ENCODE peak calls at places on chromosomes 7 and 10, in six cellular contexts. M, S, H, K, T and P are unnamed samples. For H3K9me3 and H3K4me1, the result is how much of the 10 kb centered on the place peaks cover.

GRCh38 chr7:66502230-66503035 is 126.2 kb upstream of the KCTD7 start:
- DNase-seq in M (no peak), S (no peak), H (no peak), K (peak), T (no peak), P (no peak)

GRCh38 chr7:1301054-1301811 is 68.6 kb downstream of the UNCX start:
- DNase-seq in M (peak), S (no peak), H (no peak), K (no peak), T (no peak), P (no peak)

GRCh38 chr7:110676785-110677184 is 414.1 kb upstream of the LRRN3 start:
- DNase-seq in M (no peak), S (peak), H (no peak), K (no peak), T (no peak), P (no peak)

GRCh38 chr7:137393570-137393969 is 50.0 kb upstream of the PTN start:
- DNase-seq in M (no peak), S (no peak), H (no peak), K (no peak), T (no peak), P (no peak)

GRCh38 chr7:45919947-45920542 is 1.0 kb downstream of the IGFBP3 start:
- DNase-seq in M (no peak), S (no peak), H (no peak), K (no peak), T (no peak), P (no peak)

GRCh38 chr10:119030421-119031250 is 1.1 kb downstream of the NANOS1 start:
- DNase-seq in M (no peak), S (peak), H (no peak), K (no peak), T (peak), P (peak)

GRCh38 chr10:16950686-16951681 is 133.8 kb upstream of the RSU1 start:
- DNase-seq in M (no peak), S (peak), H (no peak), K (no peak), T (peak), P (peak)

GRCh38 chr10:123212640-123213039 is 58.4 kb downstream of the BUB3 start:
- DNase-seq in M (no peak), S (no peak), H (no peak), K (no peak), T (no peak), P (no peak)

GRCh38 chr10:78865518-78865835 is 203.3 kb upstream of the ZMIZ1 start:
- DNase-seq in M (peak), S (no peak), H (no peak), K (no peak), T (no peak), P (no peak)

GRCh38 chr7:124462249-124462648 is 303.3 kb downstream of the GPR37 start:
- DNase-seq in M (no peak), S (no peak), H (no peak), K (no peak), T (no peak), P (no peak)

GRCh38 chr10:103847909-103848468 is 7.4 kb downstream of the SH3PXD2A start:
- DNase-seq in M (no peak), S (no peak), H (no peak), K (no peak), T (peak), P (no peak)

GRCh38 chr10:4069491-4069890 is 284.5 kb upstream of the KLF6 start:
- DNase-seq in M (no peak), S (peak), H (no peak), K (no peak), T (no peak), P (no peak)

GRCh38 chr7:111137296-111138195 is 46.6 kb downstream of the LRRN3 start:
- DNase-seq in M (peak), S (peak), H (no peak), K (no peak), T (no peak), P (no peak)

GRCh38 chr10:74177140-74177677 is 26.2 kb downstream of the ADK start:
- DNase-seq in M (peak), S (peak), H (peak), K (peak), T (no peak), P (peak)

GRCh38 chr7:44801890-44802289 is 5.4 kb downstream of the PPIA start:
- DNase-seq in M (no peak), S (peak), H (no peak), K (no peak), T (no peak), P (peak)

GRCh38 chr10:127384532-127384931 is 164.6 kb upstream of the NPS start:
- DNase-seq in M (no peak), S (no peak), H (no peak), K (no peak), T (no peak), P (no peak)

GRCh38 chr10:77820349-77820748 is 106.2 kb downstream of the DLG5 start:
- DNase-seq in M (no peak), S (no peak), H (no peak), K (no peak), T (no peak), P (no peak)

GRCh38 chr10:133264455-133264854 is 12.2 kb downstream of the ADAM8 start:
- DNase-seq in M (no peak), S (no peak), H (no peak), K (no peak), T (no peak), P (no peak)

GRCh38 chr7:44062180-44062902 is 3.0 kb downstream of the PGAM2 start:
- DNase-seq in M (no peak), S (no peak), H (no peak), K (no peak), T (no peak), P (no peak)

GRCh38 chr10:70680899-70681730 is 8.8 kb downstream of the ADAMTS14 start:
- DNase-seq in M (no peak), S (peak), H (no peak), K (no peak), T (no peak), P (no peak)

GRCh38 chr7:157446322-157446721 is 109.5 kb downstream of the DNAJB6 start:
- DNase-seq in M (peak), S (no peak), H (no peak), K (no peak), T (no peak), P (no peak)

GRCh38 chr10:32982293-32982709 is 24.3 kb upstream of the ITGB1 start:
- DNase-seq in M (no peak), S (peak), H (no peak), K (no peak), T (no peak), P (peak)

GRCh38 chr7:39720586-39720985 is 97.2 kb downstream of the RALA start:
- DNase-seq in M (no peak), S (peak), H (no peak), K (no peak), T (no peak), P (peak)

GRCh38 chr10:24209421-24209770 is 458 bp downstream of the KIAA1217 start:
- DNase-seq in M (no peak), S (peak), H (no peak), K (no peak), T (no peak), P (no peak)

GRCh38 chr10:43735907-43736306 is 87.2 kb upstream of the ZNF32 start:
- DNase-seq in M (no peak), S (no peak), H (no peak), K (no peak), T (no peak), P (no peak)

GRCh38 chr10:4434536-4435071 is 391.4 kb upstream of the AKR1E2 start:
- DNase-seq in M (no peak), S (no peak), H (no peak), K (peak), T (no peak), P (no peak)

GRCh38 chr10:126504051-126504760 is 115.9 kb upstream of the ADAM12 start:
- DNase-seq in M (no peak), S (peak), H (peak), K (peak), T (peak), P (peak)

GRCh38 chr10:110912374-110912773 is 6.6 kb downstream of the BBIP1 start:
- DNase-seq in M (no peak), S (peak), H (no peak), K (no peak), T (no peak), P (no peak)

GRCh38 chr7:4268040-4268965 is 413.8 kb upstream of the FOXK1 start:
- DNase-seq in M (no peak), S (no peak), H (no peak), K (no peak), T (no peak), P (no peak)
- H3K9me3 ChIP-seq in M (under half), S (under half), H (under half), K (under half), T (under half), P (under half)

GRCh38 chr7:142720140-142720773 is 29.0 kb upstream of the PRSS1 start:
- DNase-seq in M (no peak), S (no peak), H (no peak), K (no peak), T (no peak), P (no peak)
- H3K4me1 ChIP-seq in M (under half), S (under half), H (under half), K (under half), T (under half), P (under half)

GRCh38 chr7:116548506-116548905 is 23.7 kb downstream of the CAV1 start:
- DNase-seq in M (no peak), S (no peak), H (no peak), K (no peak), T (no peak), P (no peak)

GRCh38 chr7:116546916-116547315 is 22.1 kb downstream of the CAV1 start:
- DNase-seq in M (no peak), S (no peak), H (no peak), K (no peak), T (no peak), P (no peak)

GRCh38 chr7:116546054-116546453 is 21.2 kb downstream of the CAV1 start:
- DNase-seq in M (no peak), S (no peak), H (no peak), K (no peak), T (no peak), P (no peak)

GRCh38 chr7:116545411-116545993 is 20.7 kb downstream of the CAV1 start:
- DNase-seq in M (no peak), S (no peak), H (no peak), K (no peak), T (no peak), P (no peak)

DNA sequence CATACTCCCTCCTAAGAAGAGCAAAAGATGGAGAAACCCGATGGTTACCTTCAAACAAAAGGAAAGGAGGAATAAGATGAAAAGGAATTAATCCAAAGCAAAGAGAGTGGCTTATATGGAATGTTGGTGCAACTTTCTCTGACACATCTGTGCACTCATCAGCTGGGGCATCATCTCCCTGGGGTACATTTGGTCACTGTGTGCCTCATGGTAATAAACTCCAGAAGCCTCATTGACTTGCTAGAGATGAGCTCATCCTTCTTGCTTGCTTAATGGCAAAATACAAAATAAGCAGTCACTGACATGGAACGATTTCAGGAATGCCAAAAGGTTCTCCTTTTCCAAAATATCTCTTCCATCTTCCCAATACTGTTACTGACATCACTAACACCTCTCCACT is 22.5 kb downstream of the CAV1 start:
- DNase-seq in M (no peak), S (peak), H (no peak), K (no peak), T (no peak), P (no peak)
- H3K9me3 ChIP-seq in M (under half), S (under half), H (under half), K (under half), T (under half), P (under half)

DNA sequence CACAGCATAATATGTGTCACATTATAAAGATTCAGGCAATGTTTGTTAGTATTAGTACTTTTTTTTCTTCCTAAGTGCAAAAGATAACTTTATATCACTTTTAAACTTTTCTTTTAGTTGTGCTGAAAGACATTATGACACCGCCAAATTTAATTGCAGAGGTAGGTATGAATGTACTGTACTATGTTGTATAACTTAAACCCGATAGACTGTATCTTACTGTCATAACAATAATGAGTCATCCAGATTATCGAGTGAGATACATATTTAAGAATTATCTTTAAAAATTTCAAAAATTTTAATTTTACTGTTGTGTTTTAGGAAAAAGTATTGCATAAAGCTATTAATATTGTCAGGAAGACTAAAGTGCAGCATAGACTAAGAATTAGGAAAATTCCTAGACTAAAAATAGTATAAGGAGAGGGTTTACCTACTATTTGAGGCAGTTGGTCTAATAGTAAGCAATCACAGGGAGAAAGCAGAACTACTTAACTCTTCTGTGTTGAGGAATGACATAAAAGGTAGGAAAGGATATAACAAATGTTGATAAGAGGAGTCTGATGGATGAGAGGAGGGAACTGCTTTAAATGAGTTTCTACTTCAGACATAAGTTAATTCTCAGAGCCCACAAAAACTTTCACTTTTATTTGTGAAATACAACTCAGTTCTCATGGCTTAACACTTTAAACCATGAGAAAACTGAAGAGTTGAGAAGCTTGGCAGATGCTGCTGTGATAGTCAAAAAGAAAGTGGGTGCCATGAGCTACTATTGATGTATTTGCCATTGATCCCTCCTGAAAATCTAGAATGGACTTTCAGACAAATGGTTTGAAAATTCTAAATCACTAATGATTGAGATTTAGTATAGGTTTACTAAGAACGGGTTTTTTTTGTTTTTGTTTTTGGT is 67.8 kb downstream of the PTEN start:
- DNase-seq in M (no peak), S (peak), H (no peak), K (no peak), T (no peak), P (no peak)
- H3K4me1 ChIP-seq in M (under half), S (under half), H (under half), K (under half), T (under half), P (under half)

GRCh38 chr7:92717982-92718716 is 118.2 kb downstream of the CDK6 start:
- DNase-seq in M (peak), S (peak), H (no peak), K (peak), T (no peak), P (no peak)

GRCh38 chr7:92715963-92716362 is 120.4 kb downstream of the CDK6 start:
- DNase-seq in M (no peak), S (no peak), H (no peak), K (no peak), T (no peak), P (no peak)

GRCh38 chr7:92714767-92715166 is 121.6 kb downstream of the CDK6 start:
- DNase-seq in M (no peak), S (no peak), H (no peak), K (no peak), T (no peak), P (no peak)

GRCh38 chr7:92716825-92717580 is 119.4 kb downstream of the CDK6 start:
- DNase-seq in M (no peak), S (no peak), H (no peak), K (no peak), T (no peak), P (no peak)

GRCh38 chr7:92717601-92717981 is 118.8 kb downstream of the CDK6 start:
- DNase-seq in M (no peak), S (no peak), H (no peak), K (no peak), T (no peak), P (no peak)
- H3K9me3 ChIP-seq in M (under half), S (under half), H (under half), K (under half), T (under half), P (under half)

DNA sequence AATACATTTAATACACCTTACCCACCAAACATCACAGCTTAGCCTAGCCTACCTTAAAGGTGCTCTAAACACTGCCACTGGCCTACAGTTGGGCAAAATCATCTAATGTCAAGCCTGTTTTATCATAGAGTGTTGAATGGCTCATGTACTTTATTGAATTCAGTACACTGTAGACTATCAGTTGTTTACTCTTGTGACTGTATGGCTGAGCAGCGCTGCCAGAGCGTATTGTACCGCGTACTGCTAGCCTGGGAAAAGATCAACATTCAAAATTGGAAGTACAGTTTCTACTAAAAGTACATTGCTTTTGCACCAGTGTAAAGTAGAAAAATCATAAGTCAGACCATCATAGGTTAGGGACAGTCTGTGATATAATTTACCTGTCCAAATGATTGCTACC is 226.8 kb downstream of the PRPF18 start:
- DNase-seq in M (no peak), S (no peak), H (no peak), K (no peak), T (no peak), P (no peak)
- H3K4me1 ChIP-seq in M (under half), S (under half), H (under half), K (under half), T (under half), P (under half)

DNA sequence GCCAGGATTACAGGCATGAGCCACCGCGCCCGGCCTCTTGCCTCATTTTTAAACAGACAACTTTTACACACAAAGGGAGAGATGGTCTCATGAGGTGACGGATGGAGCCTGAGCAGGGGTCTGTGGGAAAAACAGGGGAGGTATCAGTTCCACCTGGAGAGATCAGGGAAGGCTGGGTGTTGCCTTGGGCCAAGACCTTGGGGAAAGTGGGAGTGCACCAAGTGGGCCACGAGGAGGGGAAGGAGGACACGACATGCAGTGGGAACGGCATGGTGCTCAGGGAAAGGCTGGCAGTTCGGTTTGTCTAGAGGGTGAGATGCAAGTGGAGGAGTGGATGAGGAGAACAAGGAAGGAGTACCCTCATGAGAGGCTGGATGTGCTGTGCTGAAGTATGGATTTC is 8.9 kb upstream of the ZNF777 start:
- DNase-seq in M (no peak), S (no peak), H (no peak), K (no peak), T (no peak), P (no peak)
- H3K9me3 ChIP-seq in M (under half), S (under half), H (under half), K (under half), T (under half), P (under half)

GRCh38 chr7:21454906-21455305 is 27.0 kb downstream of the SP4 start:
- DNase-seq in M (no peak), S (no peak), H (no peak), K (no peak), T (no peak), P (no peak)

GRCh38 chr7:21450876-21451275 is 23.0 kb downstream of the SP4 start:
- DNase-seq in M (no peak), S (peak), H (no peak), K (no peak), T (no peak), P (no peak)

GRCh38 chr7:21448974-21449373 is 21.1 kb downstream of the SP4 start:
- DNase-seq in M (no peak), S (no peak), H (no peak), K (no peak), T (no peak), P (no peak)

GRCh38 chr7:21454182-21454581 is 26.3 kb downstream of the SP4 start:
- DNase-seq in M (no peak), S (peak), H (no peak), K (no peak), T (no peak), P (no peak)

GRCh38 chr7:21450076-21450475 is 22.2 kb downstream of the SP4 start:
- DNase-seq in M (no peak), S (no peak), H (no peak), K (no peak), T (no peak), P (no peak)
- H3K4me1 ChIP-seq in M (under half), S (under half), H (under half), K (under half), T (under half), P (under half)

DNA sequence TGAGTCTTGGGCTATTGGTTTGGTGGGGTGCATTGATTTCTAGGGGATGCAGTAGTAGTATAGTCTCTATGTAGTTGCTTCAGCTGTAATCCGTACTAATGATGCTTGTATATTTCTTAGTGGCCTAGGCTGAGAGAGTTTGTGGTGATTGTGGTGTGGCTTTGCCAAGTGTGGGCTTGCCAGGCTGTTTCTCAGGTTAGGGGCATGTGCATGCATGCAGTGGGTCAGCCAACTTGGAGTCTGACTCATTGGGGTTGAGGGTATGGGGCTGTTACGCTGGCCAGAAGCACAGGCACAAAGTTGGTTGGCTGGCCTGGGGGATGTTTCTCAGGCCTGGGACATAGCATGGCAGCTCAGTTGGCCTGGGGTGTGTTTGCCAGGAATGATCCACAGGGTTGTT is 25.7 kb upstream of the PLA2G12B start:
- DNase-seq in M (no peak), S (no peak), H (no peak), K (no peak), T (no peak), P (no peak)
- H3K9me3 ChIP-seq in M (under half), S (under half), H (under half), K (under half), T (under half), P (under half)

GRCh38 chr10:88889559-88890337 is 9.7 kb downstream of the STAMBPL1 start:
- DNase-seq in M (no peak), S (no peak), H (no peak), K (no peak), T (no peak), P (no peak)

GRCh38 chr10:88883443-88883799 is 3.4 kb downstream of the STAMBPL1 start:
- DNase-seq in M (no peak), S (no peak), H (no peak), K (no peak), T (no peak), P (no peak)

GRCh38 chr10:88881922-88882645 is 2.0 kb downstream of the STAMBPL1 start:
- DNase-seq in M (no peak), S (no peak), H (peak), K (no peak), T (no peak), P (no peak)

GRCh38 chr10:88890681-88891371 is 10.8 kb downstream of the STAMBPL1 start:
- DNase-seq in M (no peak), S (peak), H (no peak), K (no peak), T (no peak), P (no peak)

GRCh38 chr10:88886557-88886956 is 6.5 kb downstream of the STAMBPL1 start:
- DNase-seq in M (no peak), S (no peak), H (no peak), K (no peak), T (no peak), P (no peak)
- H3K4me1 ChIP-seq in M (under half), S (under half), H (half or more), K (under half), T (under half), P (under half)